ENCODE peak calls at places on chromosomes 13 and 19, in four cellular contexts. G, D, Z and V are unnamed samples.

GRCh38 chr19:35033067-35034004 is 3.1 kb downstream of the SCN1B start:
- DNase-seq in G (no peak), D (no peak), Z (no peak), V (no peak)

GRCh38 chr13:98664047-98664446 is 87.1 kb upstream of the STK24 start:
- DNase-seq in Z (no peak), D (no peak), G (no peak), V (no peak)

GRCh38 chr13:74226791-74227475 is 92.7 kb upstream of the KLF12 start:
- DNase-seq in G (no peak), D (no peak), Z (no peak), V (no peak)

GRCh38 chr19:12656899-12657571 is 9.5 kb downstream of the MAN2B1 start:
- DNase-seq in Z (no peak), G (no peak), D (no peak), V (no peak)

GRCh38 chr13:39766464-39767167 is 111.2 kb downstream of the COG6 start:
- DNase-seq in G (no peak), D (no peak), Z (no peak), V (no peak)

GRCh38 chr19:4896372-4896771 is 6.3 kb downstream of the ARRDC5 start:
- DNase-seq in D (peak; percentile 60), G (peak; percentile 57), Z (no peak), V (no peak)

GRCh38 chr19:14411161-14411560 is 8.0 kb downstream of the DDX39A start:
- DNase-seq in G (no peak), D (no peak), Z (no peak), V (no peak)

GRCh38 chr19:35063940-35064818 is 22.7 kb downstream of the HPN start:
- DNase-seq in Z (no peak), G (peak; percentile 8), D (no peak), V (no peak)

GRCh38 chr19:54612428-54612827 is 17.9 kb upstream of the LILRB1 start:
- DNase-seq in Z (no peak), D (no peak), G (no peak), V (no peak)

GRCh38 chr19:6238643-6239281 is 41.0 kb downstream of the MLLT1 start:
- DNase-seq in Z (no peak), D (peak; percentile 74), G (no peak), V (no peak)

GRCh38 chr13:27375686-27376326 is 48.6 kb upstream of the GTF3A start:
- DNase-seq in G (peak; percentile 60), D (peak; percentile 49), Z (peak; percentile 49), V (peak; percentile 26)

GRCh38 chr13:79480954-79481684 is at the start of gene NDFIP2:
- DNase-seq in Z (peak; percentile 86), G (peak; percentile 94), D (peak; percentile 87), V (peak; percentile 58)

GRCh38 chr13:78299832-78300623 is 303.3 kb downstream of the POU4F1 start:
- DNase-seq in D (no peak), G (no peak), Z (no peak), V (no peak)

GRCh38 chr13:112759053-112759452 is 69.2 kb downstream of the ATP11A start:
- DNase-seq in Z (no peak), G (peak; percentile 30), D (no peak), V (no peak)

GRCh38 chr13:31638577-31638976 is 100.7 kb upstream of the RXFP2 start:
- DNase-seq in D (no peak), Z (no peak), G (peak; percentile 62), V (peak; percentile 29)

GRCh38 chr13:98706446-98707110 is 45.9 kb downstream of the SLC15A1 start:
- DNase-seq in G (no peak), Z (peak; percentile 39), D (no peak), V (no peak)

GRCh38 chr19:35199481-35199880 is 29.1 kb downstream of the FAM187B start:
- DNase-seq in D (no peak), Z (no peak), G (no peak), V (no peak)

GRCh38 chr19:45499196-45500180 is 1.2 kb downstream of the PPM1N start:
- DNase-seq in Z (peak; percentile 72), G (peak; percentile 28), D (peak; percentile 62), V (no peak)

GRCh38 chr13:113551081-113552000 is 33.2 kb upstream of the TFDP1 start:
- DNase-seq in D (no peak), Z (no peak), G (no peak), V (no peak)

GRCh38 chr19:5895409-5895808 is 8.2 kb downstream of the NDUFA11 start:
- DNase-seq in G (no peak), D (no peak), Z (no peak), V (no peak)

GRCh38 chr19:35717665-35718344 is at the start of gene KMT2B:
- DNase-seq in G (peak; percentile 94), D (peak; percentile 97), Z (no peak), V (no peak)

GRCh38 chr13:113916330-113916815 is 52.5 kb upstream of the GAS6 start:
- DNase-seq in D (no peak), G (peak; percentile 64), Z (no peak), V (no peak)

GRCh38 chr19:41753159-41753558 is 2.2 kb upstream of the CEACAM6 start:
- DNase-seq in Z (peak; percentile 74), G (peak; percentile 57), D (peak; percentile 29), V (no peak)

GRCh38 chr19:16370671-16371391 is 46.2 kb downstream of the KLF2 start:
- DNase-seq in Z (no peak), G (no peak), D (no peak), V (no peak)

DNA sequence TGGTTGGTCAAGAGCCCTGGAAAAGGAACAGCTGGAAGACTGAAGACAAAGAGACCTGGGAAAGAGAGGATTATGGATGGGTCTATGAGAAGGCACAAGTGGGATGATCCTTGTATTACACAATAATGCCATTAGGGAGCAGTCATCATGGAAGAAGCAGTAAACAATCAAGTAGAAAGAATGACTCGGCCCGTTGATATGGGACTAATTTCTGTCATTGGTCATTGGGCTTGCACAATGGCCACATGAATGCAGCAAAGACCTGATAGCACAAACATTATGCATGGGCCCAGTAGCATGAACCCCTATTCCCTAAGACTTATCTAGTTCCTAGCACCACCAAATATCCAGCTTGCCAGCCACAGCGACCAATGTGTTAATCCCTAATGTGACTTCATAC is 390.3 kb upstream of the ZNF507 start:
- DNase-seq in D (no peak), Z (no peak), G (no peak), V (no peak)
- H3K4me3 ChIP-seq in D (no peak overlapping the region), Z (no peak overlapping the region), G (no peak overlapping the region), V (no peak overlapping the region)

GRCh38 chr19:48867922-48868195 is 558 bp downstream of the PLEKHA4 start:
- DNase-seq in G (no peak), Z (peak; percentile 35), D (no peak), V (no peak)
- H3K4me3 ChIP-seq in G (no peak overlapping the region), Z (no peak overlapping the region), D (peak overlapping the region; percentile 54), V (peak overlapping the region; percentile 75)

GRCh38 chr13:108034909-108035308 is 180.4 kb downstream of the LIG4 start:
- DNase-seq in Z (no peak), D (no peak), G (no peak), V (no peak)
- H3K4me3 ChIP-seq in Z (no peak overlapping the region), D (no peak overlapping the region), G (no peak overlapping the region), V (no peak overlapping the region)

GRCh38 chr13:110309159-110309476 is 2.0 kb downstream of the COL4A2 start:
- DNase-seq in Z (peak; percentile 11), D (no peak), G (no peak), V (no peak)

GRCh38 chr13:110312669-110313031 is 5.6 kb downstream of the COL4A2 start:
- DNase-seq in G (peak; percentile 8), Z (no peak), D (no peak), V (no peak)

GRCh38 chr13:110309661-110310524 is 2.8 kb downstream of the COL4A2 start:
- DNase-seq in G (no peak), Z (no peak), D (no peak), V (no peak)

GRCh38 chr13:110311721-110312668 is 4.9 kb downstream of the COL4A2 start:
- DNase-seq in D (no peak), Z (no peak), G (no peak), V (no peak)

GRCh38 chr13:110310541-110311491 is 3.7 kb downstream of the COL4A2 start:
- DNase-seq in G (no peak), D (no peak), Z (no peak), V (no peak)
- H3K4me3 ChIP-seq in G (no peak overlapping the region), D (peak overlapping the region; percentile 77), Z (no peak overlapping the region), V (no peak overlapping the region)

GRCh38 chr13:40875048-40875447 is 85.6 kb downstream of the SLC25A15 start:
- DNase-seq in D (no peak), G (no peak), Z (no peak), V (no peak)
- H3K4me3 ChIP-seq in D (no peak overlapping the region), G (no peak overlapping the region), Z (no peak overlapping the region), V (no peak overlapping the region)

GRCh38 chr13:43800828-43801227 is 14.1 kb upstream of the ENOX1 start:
- DNase-seq in G (no peak), Z (no peak), D (no peak), V (no peak)

GRCh38 chr13:43804461-43805070 is 17.8 kb upstream of the ENOX1 start:
- DNase-seq in Z (peak; percentile 61), D (no peak), G (peak; percentile 62), V (peak; percentile 44)

GRCh38 chr13:43802511-43802910 is 15.7 kb upstream of the ENOX1 start:
- DNase-seq in Z (no peak), D (no peak), G (no peak), V (no peak)

GRCh38 chr13:43805681-43806128 is 18.9 kb upstream of the ENOX1 start:
- DNase-seq in G (no peak), Z (no peak), D (no peak), V (no peak)

GRCh38 chr13:43805071-43805468 is 18.3 kb upstream of the ENOX1 start:
- DNase-seq in D (no peak), Z (no peak), G (no peak), V (peak; percentile 54)
- H3K4me3 ChIP-seq in D (no peak overlapping the region), Z (no peak overlapping the region), G (no peak overlapping the region), V (peak overlapping the region; percentile 43)

GRCh38 chr19:39032164-39032918 is at the start of gene FBXO27:
- DNase-seq in Z (peak; percentile 15), G (peak; percentile 8), D (peak; percentile 22), V (no peak)

GRCh38 chr19:39024875-39025641 is 7.3 kb downstream of the FBXO27 start:
- DNase-seq in Z (no peak), G (no peak), D (no peak), V (no peak)

GRCh38 chr19:39031368-39032163 is 783 bp downstream of the FBXO27 start:
- DNase-seq in Z (peak; percentile 96), D (peak; percentile 78), G (peak; percentile 74), V (no peak)

DNA sequence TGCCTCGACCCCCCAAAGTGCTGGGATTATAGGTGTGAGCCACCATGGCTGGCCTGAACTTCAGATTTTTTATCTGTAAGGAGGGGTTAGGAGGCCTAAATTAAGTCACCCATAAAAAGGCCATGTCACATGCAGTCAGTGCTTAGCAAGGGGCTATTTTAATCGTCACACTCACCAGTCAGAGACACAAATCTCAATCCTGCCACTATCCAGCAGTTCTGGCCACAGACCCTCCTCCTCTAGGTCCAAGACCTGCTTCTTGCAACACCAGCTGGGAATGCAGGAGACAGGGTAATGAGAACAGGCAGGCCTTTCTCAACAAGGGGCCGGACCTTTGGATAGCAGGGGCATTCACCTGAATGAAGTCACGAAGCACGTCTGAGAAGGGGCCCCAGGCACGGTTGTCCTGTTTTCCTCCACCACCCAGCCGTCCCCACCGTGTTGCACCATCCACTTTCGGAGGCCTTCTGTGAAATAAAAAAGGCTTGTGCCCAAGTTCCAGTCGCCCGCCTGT is 1.4 kb downstream of the FBXO27 start:
- DNase-seq in D (no peak), Z (no peak), G (no peak), V (no peak)
- H3K4me3 ChIP-seq in D (peak overlapping the region; percentile 69), Z (no peak overlapping the region), G (no peak overlapping the region), V (peak overlapping the region; percentile 60)